ENCODE peak calls at places on chromosomes 1 and 21, in five cellular contexts. Q, A, N, S and X are unnamed samples.

GRCh38 chr1:74767490-74767889 is 34.5 kb downstream of the TYW3 start:
- DNase-seq in Q (peak; percentile 21), A (no peak), N (no peak), S (no peak), X (no peak)

GRCh38 chr1:35773711-35774110 is 3.9 kb upstream of the CLSPN start:
- DNase-seq in Q (no peak), A (no peak), N (no peak), S (no peak), X (no peak)

GRCh38 chr1:159881930-159882839 is 17.8 kb downstream of the CFAP45 start:
- DNase-seq in Q (no peak), A (peak; percentile 98), N (peak; percentile 95), S (peak; percentile 97), X (peak; percentile 83)

GRCh38 chr21:37532868-37533780 is 166.6 kb downstream of the DYRK1A start:
- DNase-seq in Q (no peak), A (peak; percentile 38), N (no peak), S (no peak), X (no peak)

GRCh38 chr1:169129109-169129789 is 22.8 kb downstream of the ATP1B1 start:
- DNase-seq in Q (no peak), A (no peak), N (no peak), S (no peak), X (no peak)

GRCh38 chr1:68594851-68595250 is 98.0 kb upstream of the DEPDC1 start:
- DNase-seq in Q (no peak), A (no peak), N (no peak), S (no peak), X (no peak)

GRCh38 chr1:30657131-30658013 is 66.0 kb downstream of the MATN1 start:
- DNase-seq in Q (no peak), A (no peak), N (no peak), S (no peak), X (no peak)

GRCh38 chr1:31785020-31785946 is 21.1 kb upstream of the ADGRB2 start:
- DNase-seq in Q (peak; percentile 93), A (no peak), N (no peak), S (peak; percentile 77), X (no peak)

GRCh38 chr1:234734864-234735263 is 124.9 kb upstream of the IRF2BP2 start:
- DNase-seq in Q (no peak), A (no peak), N (no peak), S (no peak), X (no peak)

GRCh38 chr1:216822480-216822879 is 99.3 kb upstream of the ESRRG start:
- DNase-seq in Q (no peak), A (no peak), N (no peak), S (no peak), X (no peak)

GRCh38 chr1:86441581-86441980 is 17.6 kb downstream of the CLCA2 start:
- DNase-seq in Q (no peak), A (no peak), N (no peak), S (no peak), X (no peak)

DNA sequence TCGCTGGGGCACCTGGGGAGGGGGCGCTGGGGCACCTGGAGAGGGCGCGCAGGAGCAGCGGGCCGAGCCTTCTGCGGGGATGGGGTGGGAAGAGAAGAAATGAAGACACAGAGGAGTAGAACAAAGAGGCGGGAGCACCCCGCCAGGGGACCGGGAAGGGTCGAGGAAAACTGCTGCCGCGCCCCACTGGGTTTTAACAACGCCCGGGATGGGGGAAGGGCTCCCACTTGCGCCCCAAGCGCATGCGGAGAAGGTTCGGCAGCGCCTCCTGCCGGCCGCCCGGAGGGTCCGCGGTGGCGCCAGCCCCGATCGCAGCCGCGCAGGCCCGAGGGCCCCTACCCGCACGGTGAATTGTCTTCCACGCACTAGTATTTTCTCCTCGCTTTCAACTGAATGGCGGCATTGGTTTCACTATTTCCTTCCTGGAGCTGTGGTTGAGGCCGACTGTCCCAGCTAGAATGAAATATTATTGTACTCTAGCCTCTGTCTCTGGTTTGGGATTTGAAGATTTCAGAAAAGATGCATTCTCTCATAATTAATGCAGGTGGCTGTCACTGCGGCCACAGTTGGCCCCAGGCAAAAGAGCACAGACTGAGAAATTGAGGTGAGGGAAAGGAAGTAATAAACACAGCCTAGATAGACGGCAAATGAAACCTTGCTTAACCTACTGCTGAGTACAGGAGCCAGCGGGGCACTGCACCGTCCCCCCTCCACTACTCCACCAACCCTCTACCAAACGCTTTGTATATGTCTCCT is 57.3 kb downstream of the MAB21L3 start:
- DNase-seq in Q (peak; percentile 40), A (peak; percentile 46), N (no peak), S (peak; percentile 96), X (no peak)
- H3K4me3 ChIP-seq in Q (peak overlapping the region; percentile 9), A (peak overlapping the region; percentile 38), N (peak overlapping the region; percentile 41), S (peak overlapping the region; percentile 30), X (peak overlapping the region; percentile 55)

GRCh38 chr21:46048926-46049889 is 48.7 kb upstream of the COL6A2 start:
- DNase-seq in Q (no peak), A (peak; percentile 98), N (peak; percentile 100), S (peak; percentile 97), X (peak; percentile 100)

GRCh38 chr21:46049890-46050650 is 47.8 kb upstream of the COL6A2 start:
- DNase-seq in Q (no peak), A (peak; percentile 38), N (no peak), S (peak; percentile 86), X (no peak)

GRCh38 chr21:46051821-46052675 is 45.9 kb upstream of the COL6A2 start:
- DNase-seq in Q (no peak), A (no peak), N (no peak), S (peak; percentile 86), X (no peak)

GRCh38 chr21:46051379-46051770 is 46.5 kb upstream of the COL6A2 start:
- DNase-seq in Q (no peak), A (no peak), N (no peak), S (peak; percentile 79), X (no peak)

GRCh38 chr21:46050651-46051378 is 47.1 kb upstream of the COL6A2 start:
- DNase-seq in Q (no peak), A (no peak), N (no peak), S (peak; percentile 87), X (no peak)
- H3K4me3 ChIP-seq in Q (no peak overlapping the region), A (no peak overlapping the region), N (no peak overlapping the region), S (no peak overlapping the region), X (no peak overlapping the region)

GRCh38 chr21:44653656-44654575 is 543 bp downstream of the KRTAP12-4 start:
- DNase-seq in Q (no peak), A (no peak), N (no peak), S (peak; percentile 70), X (no peak)
- H3K4me3 ChIP-seq in Q (no peak overlapping the region), A (no peak overlapping the region), N (no peak overlapping the region), S (no peak overlapping the region), X (no peak overlapping the region)

GRCh38 chr1:20187813-20188454 is 1.6 kb upstream of the PLA2G2C start:
- DNase-seq in Q (no peak), A (no peak), N (no peak), S (no peak), X (no peak)
- H3K4me3 ChIP-seq in Q (no peak overlapping the region), A (no peak overlapping the region), N (no peak overlapping the region), S (no peak overlapping the region), X (no peak overlapping the region)

GRCh38 chr1:202200669-202201068 is 7.1 kb downstream of the LGR6 start:
- DNase-seq in Q (no peak), A (no peak), N (no peak), S (no peak), X (no peak)
- H3K4me3 ChIP-seq in Q (no peak overlapping the region), A (no peak overlapping the region), N (no peak overlapping the region), S (no peak overlapping the region), X (no peak overlapping the region)

GRCh38 chr1:203625623-203626189 is 926 bp upstream of the ATP2B4 start:
- DNase-seq in Q (peak; percentile 77), A (peak; percentile 56), N (no peak), S (no peak), X (no peak)
- H3K4me3 ChIP-seq in Q (peak overlapping the region; percentile 74), A (no peak overlapping the region), N (no peak overlapping the region), S (no peak overlapping the region), X (no peak overlapping the region)

DNA sequence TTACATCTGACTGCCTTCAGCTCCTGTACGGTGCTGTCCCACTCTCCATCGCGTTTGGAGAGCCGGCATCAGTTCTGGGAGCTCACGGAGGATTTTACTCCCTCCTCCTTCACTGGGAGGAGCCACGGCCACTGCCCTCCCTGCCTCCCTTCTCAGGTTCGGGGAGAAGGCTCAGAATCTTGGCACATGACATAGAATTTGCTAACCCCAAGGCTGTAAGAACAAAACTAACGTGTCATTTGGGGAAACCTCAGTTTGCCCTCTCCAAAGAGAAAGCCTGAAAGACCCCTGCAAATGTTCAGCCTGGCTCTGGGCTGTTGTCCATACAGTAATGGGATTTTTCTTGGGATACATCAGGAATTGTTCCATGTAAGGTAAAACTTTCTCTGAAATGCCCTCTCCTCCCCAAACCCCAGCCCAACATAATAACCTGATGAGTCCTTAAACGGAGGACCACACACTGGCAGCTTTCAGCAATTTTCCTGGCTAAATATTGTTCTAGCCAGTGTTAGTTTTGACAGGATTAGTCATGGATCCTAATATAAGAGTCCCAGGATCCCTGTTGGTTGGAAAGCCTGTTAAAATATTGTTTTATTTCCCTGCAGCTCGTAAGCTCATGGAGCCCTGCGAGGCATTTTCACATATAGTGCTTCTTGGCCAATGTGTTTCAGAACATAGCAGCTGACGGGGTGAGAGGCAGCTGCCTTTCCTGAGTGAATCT is 98.8 kb downstream of the RHOU start:
- DNase-seq in Q (no peak), A (peak; percentile 29), N (no peak), S (no peak), X (no peak)
- H3K4me3 ChIP-seq in Q (no peak overlapping the region), A (no peak overlapping the region), N (no peak overlapping the region), S (no peak overlapping the region), X (no peak overlapping the region)

GRCh38 chr21:45448283-45448809 is 43.4 kb downstream of the COL18A1 start:
- DNase-seq in Q (no peak), A (no peak), N (no peak), S (no peak), X (no peak)

GRCh38 chr21:45447821-45448220 is 42.9 kb downstream of the COL18A1 start:
- DNase-seq in Q (no peak), A (no peak), N (no peak), S (no peak), X (no peak)

GRCh38 chr21:45450741-45451740 is 46.1 kb downstream of the COL18A1 start:
- DNase-seq in Q (no peak), A (peak; percentile 49), N (no peak), S (no peak), X (no peak)

GRCh38 chr21:45449658-45450502 is 44.9 kb downstream of the COL18A1 start:
- DNase-seq in Q (no peak), A (no peak), N (no peak), S (no peak), X (no peak)

DNA sequence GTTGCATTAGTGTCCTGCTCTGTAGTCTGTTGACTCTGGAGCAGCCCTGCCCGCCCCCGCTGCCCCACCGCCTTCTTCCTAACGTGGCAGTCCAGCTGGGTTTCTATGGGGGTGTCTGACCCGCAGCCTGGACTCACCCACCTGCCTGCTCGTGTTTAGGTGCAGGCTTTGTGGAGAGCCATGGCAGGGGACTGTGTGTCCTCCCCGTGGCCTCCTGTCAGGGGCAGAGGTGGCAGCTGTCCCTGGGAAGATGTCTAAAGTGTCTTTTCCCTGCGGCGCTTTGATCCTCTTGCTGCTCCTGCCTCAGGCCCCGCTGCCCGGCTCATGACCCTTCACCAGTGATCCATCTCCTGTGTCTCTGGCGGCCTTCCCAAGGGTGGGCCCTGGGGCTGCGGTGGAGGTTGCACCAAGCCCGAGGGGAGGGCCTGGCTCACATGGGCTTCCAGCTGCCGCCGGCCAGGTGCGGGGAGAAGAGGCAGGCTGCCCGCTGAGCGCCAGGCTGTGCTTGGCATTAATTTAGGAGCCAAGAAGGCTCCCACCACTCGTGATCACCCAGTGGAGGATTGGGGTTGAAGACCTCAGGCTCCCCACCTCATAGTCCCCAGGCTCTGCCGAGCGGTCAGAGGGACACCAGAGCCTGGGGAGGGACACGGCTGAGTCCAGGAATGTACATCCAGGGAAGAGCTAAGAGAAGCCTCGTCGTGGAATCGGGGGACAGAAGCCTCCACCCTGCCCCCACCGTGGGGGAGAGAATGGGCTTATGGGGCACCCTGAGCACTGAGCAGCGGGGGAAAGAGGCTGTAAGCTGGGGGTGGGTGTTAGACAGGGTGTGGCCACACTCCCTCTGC is 44.1 kb downstream of the COL18A1 start:
- DNase-seq in Q (no peak), A (no peak), N (no peak), S (no peak), X (no peak)
- H3K4me3 ChIP-seq in Q (no peak overlapping the region), A (no peak overlapping the region), N (no peak overlapping the region), S (no peak overlapping the region), X (no peak overlapping the region)